ENCODE peak calls at places on chromosomes 13 and 19, in eight cellular contexts. K is pancreas, Z is heart right ventricle, H is lung, M is ovary, C is tibial artery, O is stomach, N is neural progenitor cell. T is an unnamed sample.

GRCh38 chr19:46495789-46496099 is at the start of gene PNMA8B:
- DNase-seq in K (peak; percentile 84), N (peak; percentile 100), Z (peak; percentile 72), H (no peak), O (no peak), M (peak; percentile 89), C (peak; percentile 69), T (peak; percentile 82)

GRCh38 chr13:47133024-47133445 is 236.2 kb upstream of the HTR2A start:
- DNase-seq in O (no peak), Z (no peak), M (no peak), N (no peak), H (no peak), C (no peak), K (no peak), T (no peak)

GRCh38 chr19:44808463-44809371 is at the start of gene BCAM:
- DNase-seq in O (peak; percentile 82), K (peak; percentile 92), Z (peak; percentile 90), H (peak; percentile 69), N (peak; percentile 91), C (peak; percentile 89), M (peak; percentile 91), T (no peak)

GRCh38 chr19:51810228-51810627 is 15.3 kb downstream of the FPR3 start:
- DNase-seq in C (no peak), N (no peak), M (no peak), Z (no peak), H (no peak), K (no peak), O (no peak), T (no peak)

GRCh38 chr13:49563513-49563912 is 21.8 kb downstream of the RCBTB1 start:
- DNase-seq in N (no peak), K (no peak), Z (no peak), C (no peak), H (no peak), O (no peak), M (no peak), T (no peak)

GRCh38 chr13:19836472-19836871 is 27.0 kb downstream of the ZMYM5 start:
- DNase-seq in C (no peak), H (no peak), M (no peak), N (no peak), Z (no peak), O (no peak), K (no peak), T (no peak)

GRCh38 chr19:24140099-24140498 is 53.1 kb downstream of the ZNF254 start:
- DNase-seq in Z (no peak), N (no peak), H (no peak), C (no peak), M (no peak), O (no peak), K (no peak), T (no peak)

GRCh38 chr13:29576581-29576980 is 18.9 kb downstream of the SLC7A1 start:
- DNase-seq in K (no peak), M (no peak), O (no peak), N (no peak), Z (no peak), C (no peak), H (no peak), T (no peak)

GRCh38 chr13:30216111-30216510 is 91.2 kb downstream of the KATNAL1 start:
- DNase-seq in O (no peak), H (no peak), M (no peak), K (no peak), N (no peak), C (no peak), Z (no peak), T (no peak)

GRCh38 chr13:60584976-60585375 is 188.0 kb downstream of the TDRD3 start:
- DNase-seq in H (no peak), Z (peak; percentile 11), M (no peak), O (no peak), K (no peak), N (peak; percentile 73), C (no peak), T (peak; percentile 22)

GRCh38 chr19:38190061-38190460 is 34.0 kb downstream of the DPF1 start:
- DNase-seq in Z (no peak), C (no peak), H (no peak), K (no peak), N (no peak), M (no peak), O (no peak), T (no peak)

GRCh38 chr13:50016421-50016820 is 1.2 kb downstream of the KCNRG start:
- DNase-seq in Z (no peak), H (no peak), O (no peak), K (no peak), N (no peak), C (no peak), M (no peak), T (no peak)

GRCh38 chr13:113493315-113493951 is 2.9 kb upstream of the DCUN1D2 start:
- DNase-seq in C (no peak), K (no peak), M (no peak), H (no peak), N (no peak), Z (no peak), O (no peak), T (no peak)

GRCh38 chr19:1651061-1651547 is 1.3 kb downstream of the TCF3 start:
- DNase-seq in N (peak; percentile 76), M (peak; percentile 54), O (no peak), K (no peak), Z (no peak), H (no peak), C (no peak), T (no peak)

GRCh38 chr19:15631817-15632216 is 8.9 kb upstream of the CYP4F3 start:
- DNase-seq in M (no peak), K (no peak), O (no peak), Z (no peak), H (no peak), C (no peak), N (peak; percentile 6), T (no peak)

GRCh38 chr13:105972306-105972721 is 563.1 kb downstream of the EFNB2 start:
- DNase-seq in C (no peak), Z (no peak), H (no peak), K (no peak), N (no peak), M (no peak), O (no peak), T (no peak)

GRCh38 chr19:5718579-5719273 is 1.2 kb downstream of the LONP1 start:
- DNase-seq in Z (no peak), O (no peak), K (no peak), H (no peak), M (no peak), C (no peak), N (no peak), T (no peak)
- H3K27ac ChIP-seq in Z (peak overlapping the region; percentile 97), O (peak overlapping the region; percentile 97), K (no peak overlapping the region), H (peak overlapping the region; percentile 97), M (no peak overlapping the region), C (peak overlapping the region; percentile 97), N (no peak overlapping the region), T (no peak overlapping the region)

DNA sequence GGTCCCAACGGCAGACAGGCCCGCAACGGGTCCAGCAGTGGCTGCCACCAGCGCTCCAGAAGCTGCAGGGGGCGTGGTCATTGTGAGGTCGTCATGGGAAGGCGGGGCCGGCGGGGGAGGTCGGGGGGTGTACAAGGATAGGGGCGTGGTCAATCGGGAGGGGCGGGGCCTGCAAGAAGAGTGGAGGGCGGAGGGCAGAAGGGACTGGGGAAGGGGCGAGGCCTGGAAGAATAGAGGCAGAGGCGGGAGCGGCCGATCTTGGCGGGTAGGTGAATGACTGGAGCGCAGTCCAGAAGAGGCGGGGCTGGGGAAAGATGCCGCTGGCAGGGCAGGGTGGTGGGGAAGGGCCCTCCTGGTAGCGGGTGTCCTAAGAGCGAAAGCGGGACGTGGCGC is 4.3 kb downstream of the FUZ start:
- DNase-seq in C (peak; percentile 97), N (peak; percentile 99), Z (peak; percentile 96), K (peak; percentile 99), H (peak; percentile 95), O (peak; percentile 96), M (peak; percentile 97), T (peak; percentile 88)
- H3K4me3 ChIP-seq in C (peak overlapping the region; percentile 65), N (peak overlapping the region; percentile 49), Z (peak overlapping the region; percentile 80), K (peak overlapping the region; percentile 39), H (peak overlapping the region; percentile 56), O (peak overlapping the region; percentile 73), M (peak overlapping the region; percentile 81), T (peak overlapping the region; percentile 84)

GRCh38 chr13:21341637-21342422 is 117.3 kb downstream of the ZDHHC20 start:
- DNase-seq in M (no peak), N (no peak), O (no peak), Z (no peak), H (no peak), C (no peak), K (no peak), T (no peak)

GRCh38 chr13:21338651-21339278 is 120.3 kb downstream of the ZDHHC20 start:
- DNase-seq in K (no peak), M (no peak), Z (no peak), C (no peak), N (peak; percentile 38), O (no peak), H (no peak), T (no peak)

GRCh38 chr13:21336609-21337008 is 122.5 kb downstream of the ZDHHC20 start:
- DNase-seq in M (no peak), Z (no peak), H (no peak), O (no peak), K (no peak), C (no peak), N (peak; percentile 12), T (no peak)

GRCh38 chr13:21342699-21343442 is 116.2 kb downstream of the ZDHHC20 start:
- DNase-seq in N (no peak), H (no peak), M (no peak), K (no peak), Z (no peak), C (no peak), O (no peak), T (no peak)

DNA sequence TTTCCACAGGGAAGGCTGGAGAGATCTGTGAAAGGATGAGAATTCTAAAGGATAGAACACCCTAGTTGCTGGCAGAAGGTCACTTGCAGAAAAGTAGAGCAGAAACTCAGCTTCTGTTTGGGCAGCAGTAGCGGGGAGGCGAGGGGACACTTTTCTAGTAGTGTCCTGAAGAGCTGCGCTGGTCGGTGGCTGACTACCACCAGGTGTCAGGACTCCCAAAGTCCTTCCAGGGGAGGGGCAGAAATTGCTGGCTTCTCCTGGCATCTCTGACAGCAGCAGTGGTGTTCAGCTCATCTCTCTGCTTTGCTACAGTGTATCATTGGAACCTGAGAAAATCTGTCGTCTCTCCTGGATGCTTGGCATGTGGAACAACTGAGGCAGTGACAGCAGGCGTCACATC is 120.9 kb downstream of the ZDHHC20 start:
- DNase-seq in K (no peak), Z (no peak), M (no peak), H (no peak), C (no peak), N (peak; percentile 38), O (no peak), T (no peak)
- TF ChIP-seq CTCF in K (no peak), Z (no peak), M (no peak), H (no peak), C (no peak), N (peak; percentile 17), O (no peak), T (no peak)

DNA sequence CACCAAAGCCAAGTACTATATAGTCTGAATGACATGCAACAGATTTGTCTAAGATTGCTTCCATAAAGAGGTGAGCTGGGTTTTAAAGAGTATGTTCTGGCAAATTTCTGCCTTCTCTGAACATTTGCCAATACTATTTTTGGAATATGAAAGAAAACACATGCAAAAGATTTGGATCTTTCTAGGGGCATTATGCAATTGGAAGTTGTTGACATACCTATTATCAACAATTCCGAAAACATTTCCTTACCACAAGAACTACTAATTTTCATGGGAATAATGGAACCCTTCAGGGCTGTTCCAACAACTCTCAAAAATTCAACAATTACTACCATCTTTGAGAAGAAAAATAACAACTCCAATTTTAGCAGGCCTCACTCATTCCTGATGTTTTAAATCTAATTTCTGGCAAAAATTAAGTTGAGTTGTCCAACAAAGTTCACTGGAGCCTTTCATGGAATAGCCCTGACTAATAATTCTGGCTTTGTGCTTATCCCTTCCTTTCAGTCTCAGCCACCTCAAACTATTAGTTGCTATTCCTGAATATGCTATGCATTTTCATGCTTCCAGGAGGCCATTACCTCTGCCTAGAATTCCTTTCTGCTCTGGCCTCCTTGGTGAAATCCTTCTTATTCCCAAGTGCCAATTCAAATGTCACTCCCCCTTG is 250.0 kb downstream of the RGCC start:
- DNase-seq in Z (no peak), C (no peak), O (no peak), H (no peak), K (no peak), N (no peak), M (no peak), T (no peak)
- H3K27ac ChIP-seq in Z (no peak overlapping the region), C (peak overlapping the region; percentile 39), O (no peak overlapping the region), H (peak overlapping the region; percentile 16), K (no peak overlapping the region), N (no peak overlapping the region), M (peak overlapping the region; percentile 8), T (no peak overlapping the region)